ENCODE peak calls at places on chromosomes 13 and 19, in five cellular contexts. I is dorsolateral prefrontal cortex, B is suprapubic skin, X is gastrocnemius medialis, Z is colonic mucosa. Y is an unnamed sample.

GRCh38 chr13:65606622-65607021 is 1623.5 kb downstream of the PCDH9 start:
- DNase-seq in I (no peak), B (no peak), X (no peak), Z (no peak), Y (no peak)

GRCh38 chr13:113059891-113060290 is 45.7 kb upstream of the F7 start:
- DNase-seq in B (no peak), I (peak; percentile 39), X (no peak), Z (no peak), Y (peak; percentile 40)

GRCh38 chr19:39171479-39172465 is 25.0 kb upstream of the NCCRP1 start:
- DNase-seq in I (no peak), B (no peak), X (no peak), Z (no peak), Y (no peak)

GRCh38 chr13:88919970-88920628 is 1248.9 kb downstream of the SLITRK5 start:
- DNase-seq in B (no peak), I (no peak), Z (no peak), X (no peak), Y (no peak)

GRCh38 chr19:52494518-52494917 is 33.0 kb upstream of the ZNF808 start:
- DNase-seq in I (no peak), Z (no peak), X (no peak), B (no peak), Y (no peak)

GRCh38 chr13:74678308-74678958 is 544.2 kb upstream of the KLF12 start:
- DNase-seq in B (no peak), X (no peak), Z (no peak), I (no peak), Y (no peak)

GRCh38 chr13:113927661-113928581 is 46.0 kb downstream of the C13orf46 start:
- DNase-seq in Z (no peak), I (peak; percentile 25), B (peak; percentile 90), X (peak; percentile 78), Y (peak; percentile 42)

GRCh38 chr19:29017788-29018187 is 195.2 kb downstream of the UQCRFS1 start:
- DNase-seq in I (no peak), Z (no peak), B (no peak), X (no peak), Y (no peak)

DNA sequence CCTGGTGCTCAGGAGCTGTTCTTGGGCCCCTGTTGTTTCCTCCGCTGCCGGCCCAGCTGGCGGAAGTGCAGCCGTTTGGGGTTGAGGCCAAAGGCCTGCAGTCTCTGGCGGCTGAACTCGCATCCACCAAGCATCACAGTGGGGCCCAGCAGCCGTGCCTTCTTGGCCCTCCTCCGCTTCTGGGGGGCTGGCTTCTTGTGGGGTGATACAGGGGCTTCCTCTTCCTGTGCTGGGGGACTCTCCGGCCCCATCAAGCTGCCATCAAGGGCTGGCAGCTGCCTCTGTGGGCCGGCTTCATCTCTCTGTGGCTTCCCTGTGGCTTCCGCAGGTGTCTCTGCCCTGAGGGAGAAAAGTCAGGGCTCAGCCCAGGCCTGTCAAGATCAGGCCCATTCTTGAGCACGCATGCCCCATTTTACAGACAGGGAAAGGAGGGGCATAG is 10.3 kb downstream of the ATG4D start:
- DNase-seq in X (no peak), B (no peak), Z (peak; percentile 33), I (no peak), Y (no peak)
- H3K27ac ChIP-seq in X (no peak overlapping the region), B (peak overlapping the region; percentile 50), Z (peak overlapping the region; percentile 32), I (no peak overlapping the region), Y (peak overlapping the region; percentile 63)

DNA sequence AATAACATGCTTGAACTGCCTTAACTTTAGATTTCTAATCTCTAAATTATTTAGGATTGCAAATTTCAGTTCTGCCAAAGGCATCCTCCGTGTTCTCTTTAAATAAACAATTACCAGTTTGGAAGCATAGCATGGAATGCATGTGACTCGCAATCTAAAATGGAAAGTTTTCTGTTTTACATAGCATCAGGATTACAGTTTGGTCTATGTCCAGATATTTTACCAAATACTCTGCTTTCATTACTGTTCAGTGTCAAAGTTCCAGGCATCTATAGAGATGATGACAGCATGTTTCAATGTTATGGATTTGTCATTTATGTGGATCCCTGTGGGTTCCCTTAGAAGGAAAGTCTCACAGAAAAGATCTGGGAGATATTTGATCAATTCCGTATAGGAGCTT is 16.8 kb downstream of the FLT1 start:
- DNase-seq in B (no peak), I (no peak), X (no peak), Z (no peak), Y (no peak)
- H3K27ac ChIP-seq in B (no peak overlapping the region), I (no peak overlapping the region), X (no peak overlapping the region), Z (no peak overlapping the region), Y (no peak overlapping the region)

DNA sequence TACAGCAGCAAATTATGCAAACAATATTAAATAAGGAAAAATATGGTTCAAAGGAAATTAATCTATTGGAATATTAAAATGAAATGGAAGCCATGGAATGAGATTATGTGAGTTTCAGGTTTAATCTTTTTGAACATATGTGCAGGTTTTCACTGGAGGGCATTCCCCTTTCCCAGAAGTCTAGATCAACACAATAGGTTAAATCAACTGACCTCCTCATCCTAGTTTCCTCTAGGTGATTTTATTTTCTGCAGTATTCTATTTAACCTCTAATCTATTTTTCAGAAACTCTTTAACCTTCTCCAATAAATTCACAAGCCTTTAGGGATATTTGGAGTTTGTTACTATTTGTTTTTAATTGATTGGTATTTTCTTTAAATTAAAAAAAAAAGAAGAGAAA is 2657.6 kb upstream of the PCDH20 start:
- DNase-seq in Z (no peak), X (no peak), I (no peak), B (no peak), Y (no peak)
- H3K27ac ChIP-seq in Z (no peak overlapping the region), X (no peak overlapping the region), I (no peak overlapping the region), B (no peak overlapping the region), Y (no peak overlapping the region)

GRCh38 chr13:93341517-93341916 is 114.9 kb downstream of the GPC6 start:
- DNase-seq in I (no peak), Z (no peak), X (no peak), B (no peak), Y (no peak)

GRCh38 chr13:93345061-93345460 is 118.5 kb downstream of the GPC6 start:
- DNase-seq in Z (no peak), X (no peak), B (no peak), I (no peak), Y (no peak)

GRCh38 chr13:93345642-93346220 is 119.1 kb downstream of the GPC6 start:
- DNase-seq in B (no peak), I (no peak), Z (no peak), X (no peak), Y (no peak)

GRCh38 chr13:93339550-93339949 is 112.9 kb downstream of the GPC6 start:
- DNase-seq in I (no peak), X (no peak), Z (no peak), B (no peak), Y (no peak)

GRCh38 chr13:93344048-93344447 is 117.4 kb downstream of the GPC6 start:
- DNase-seq in X (no peak), Z (no peak), B (no peak), I (no peak), Y (no peak)
- H3K27ac ChIP-seq in X (no peak overlapping the region), Z (no peak overlapping the region), B (no peak overlapping the region), I (no peak overlapping the region), Y (no peak overlapping the region)

DNA sequence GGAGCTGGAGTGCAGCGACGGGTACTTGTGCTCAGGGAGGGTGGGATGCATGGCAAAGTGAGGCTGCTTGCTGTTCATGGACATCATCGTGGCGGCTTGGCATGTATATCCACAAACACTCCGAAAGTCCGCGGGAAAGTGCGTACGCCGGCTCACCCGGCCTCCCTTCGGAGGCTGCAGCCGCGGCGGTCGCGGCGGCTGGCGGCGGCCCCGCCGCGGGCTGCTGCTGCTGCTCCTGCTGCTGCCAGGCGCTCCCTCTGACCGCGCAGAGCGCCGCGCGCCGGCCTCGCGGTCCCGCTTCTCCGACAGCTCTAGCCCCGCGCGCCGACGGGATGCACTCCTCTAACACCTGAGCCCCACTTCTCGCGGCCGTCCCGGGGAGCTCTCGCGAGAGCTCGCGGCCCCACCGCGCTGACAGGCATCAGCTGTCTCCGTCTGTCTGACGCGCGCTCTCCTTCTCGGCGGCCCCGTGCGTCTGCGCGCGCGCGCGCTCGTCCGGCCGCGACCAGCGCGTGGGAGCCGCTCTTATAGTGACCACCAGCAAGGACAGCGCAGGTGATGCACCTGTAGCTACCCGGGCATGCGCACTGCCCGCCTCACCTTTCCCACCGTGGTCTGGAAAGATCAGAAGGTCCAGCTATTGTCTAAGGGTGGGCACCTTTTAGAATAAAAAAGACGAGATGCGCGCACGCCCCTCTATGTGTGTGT is at the start of gene POU4F1:
- DNase-seq in I (no peak), Z (peak; percentile 62), B (no peak), X (no peak), Y (no peak)
- H3K27ac ChIP-seq in I (no peak within 1 kb of the TSS), Z (no peak within 1 kb of the TSS), B (no peak within 1 kb of the TSS), X (no peak within 1 kb of the TSS), Y (no peak within 1 kb of the TSS)

GRCh38 chr19:49084206-49085019 is 838 bp upstream of the SNRNP70 start:
- DNase-seq in Z (peak; percentile 40), X (no peak), I (no peak), B (no peak), Y (no peak)
- H3K27ac ChIP-seq in Z (peak overlapping the region; percentile 90), X (peak overlapping the region; percentile 90), I (peak overlapping the region; percentile 94), B (peak overlapping the region; percentile 88), Y (peak overlapping the region; percentile 51)

GRCh38 chr13:105972306-105972721 is 563.1 kb downstream of the EFNB2 start:
- DNase-seq in I (no peak), B (no peak), X (no peak), Z (peak; percentile 68), Y (no peak)
- H3K27ac ChIP-seq in I (no peak overlapping the region), B (no peak overlapping the region), X (no peak overlapping the region), Z (peak overlapping the region; percentile 79), Y (peak overlapping the region; percentile 44)

GRCh38 chr19:19439083-19439482 is 33.6 kb downstream of the GATAD2A start:
- DNase-seq in Z (no peak), B (no peak), X (no peak), I (no peak), Y (no peak)

GRCh38 chr19:19436137-19436691 is 30.7 kb downstream of the GATAD2A start:
- DNase-seq in B (no peak), X (no peak), Z (no peak), I (no peak), Y (no peak)

GRCh38 chr19:19432732-19433131 is 27.3 kb downstream of the GATAD2A start:
- DNase-seq in X (no peak), Z (no peak), B (no peak), I (no peak), Y (no peak)

GRCh38 chr19:19433666-19434213 is 28.3 kb downstream of the GATAD2A start:
- DNase-seq in Z (no peak), I (no peak), X (no peak), B (no peak), Y (no peak)

DNA sequence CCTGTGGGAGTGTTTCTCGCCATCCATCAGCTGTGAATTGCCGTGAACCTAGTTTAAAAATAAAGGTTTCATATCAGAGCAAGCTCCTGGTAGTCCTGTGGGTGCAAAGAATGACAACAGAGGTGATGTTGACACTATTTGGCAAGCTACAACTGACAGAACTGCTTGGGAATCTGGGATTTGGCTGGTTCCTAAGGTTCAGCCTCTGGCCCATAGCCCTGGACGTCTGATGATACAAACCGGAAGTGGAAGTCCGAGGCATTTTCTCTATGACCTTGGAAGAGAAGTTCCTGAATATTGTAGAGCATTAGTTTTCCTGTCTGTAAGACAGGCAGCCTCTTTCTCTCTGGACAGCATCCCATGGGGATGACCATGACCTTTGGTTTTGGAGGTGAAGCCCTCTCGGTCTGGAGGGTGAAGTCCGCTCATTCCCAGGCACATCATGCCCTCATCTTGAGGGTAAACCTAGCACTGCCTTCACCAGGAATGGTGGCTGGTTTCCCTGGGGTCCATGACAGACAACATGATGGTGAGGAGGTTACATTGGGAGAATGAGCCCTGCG is 29.1 kb downstream of the GATAD2A start:
- DNase-seq in X (peak; percentile 73), Z (no peak), B (no peak), I (no peak), Y (no peak)
- H3K27ac ChIP-seq in X (peak overlapping the region; percentile 47), Z (no peak overlapping the region), B (no peak overlapping the region), I (no peak overlapping the region), Y (no peak overlapping the region)